ENCODE peak calls at places on chromosomes 4 and X, in five cellular contexts. One of them, this sample, is unnamed.

GRCh38 chr4:94276204-94276603 is 66.4 kb downstream of the HPGDS start:
- DNase-seq in Calu3: no peak
- DNase-seq in activated CD4-positive, alpha-beta T cell treated with anti-CD3 and anti-CD28 coated beads, Interleukin-2, amount 10 ng/mL, durations not matched to agents 7 days and 5 days: no peak
- DNase-seq in endothelial cell: no peak
- DNase-seq in stimulated activated CD4-positive, alpha-beta T cell treated with anti-CD3 and anti-CD28 coated beads, Interleukin-4, amount 100 ng/mL, for 4 hours: no peak
- DNase-seq in this sample: no peak

GRCh38 chr4:10288830-10289533 is 168.2 kb downstream of the ZNF518B start:
- DNase-seq in endothelial cell: no peak
- DNase-seq in Calu3: no peak
- DNase-seq in stimulated activated CD4-positive, alpha-beta T cell treated with anti-CD3 and anti-CD28 coated beads, Interleukin-4, amount 100 ng/mL, for 4 hours: no peak
- DNase-seq in activated CD4-positive, alpha-beta T cell treated with anti-CD3 and anti-CD28 coated beads, Interleukin-2, amount 10 ng/mL, durations not matched to agents 7 days and 5 days: no peak
- DNase-seq in this sample: no peak

GRCh38 chr4:57405359-57405758 is 295.2 kb upstream of the IGFBP7 start:
- DNase-seq in activated CD4-positive, alpha-beta T cell treated with anti-CD3 and anti-CD28 coated beads, Interleukin-2, amount 10 ng/mL, durations not matched to agents 7 days and 5 days: no peak
- DNase-seq in stimulated activated CD4-positive, alpha-beta T cell treated with anti-CD3 and anti-CD28 coated beads, Interleukin-4, amount 100 ng/mL, for 4 hours: no peak
- DNase-seq in Calu3: no peak
- DNase-seq in endothelial cell: no peak
- DNase-seq in this sample: no peak

GRCh38 chr4:129336457-129336856 is 240.5 kb downstream of the C4orf33 start:
- DNase-seq in activated CD4-positive, alpha-beta T cell treated with anti-CD3 and anti-CD28 coated beads, Interleukin-2, amount 10 ng/mL, durations not matched to agents 7 days and 5 days: no peak
- DNase-seq in endothelial cell: no peak
- DNase-seq in Calu3: no peak
- DNase-seq in stimulated activated CD4-positive, alpha-beta T cell treated with anti-CD3 and anti-CD28 coated beads, Interleukin-4, amount 100 ng/mL, for 4 hours: no peak
- DNase-seq in this sample: no peak

GRCh38 chrX:53717205-53717604 is 30.7 kb upstream of the HUWE1 start:
- DNase-seq in Calu3: no peak
- DNase-seq in endothelial cell: no peak
- DNase-seq in activated CD4-positive, alpha-beta T cell treated with anti-CD3 and anti-CD28 coated beads, Interleukin-2, amount 10 ng/mL, durations not matched to agents 7 days and 5 days: no peak
- DNase-seq in stimulated activated CD4-positive, alpha-beta T cell treated with anti-CD3 and anti-CD28 coated beads, Interleukin-4, amount 100 ng/mL, for 4 hours: no peak
- DNase-seq in this sample: peak; percentile 10

GRCh38 chr4:136818811-136819210 is 713.5 kb downstream of the PCDH18 start:
- DNase-seq in stimulated activated CD4-positive, alpha-beta T cell treated with anti-CD3 and anti-CD28 coated beads, Interleukin-4, amount 100 ng/mL, for 4 hours: no peak
- DNase-seq in activated CD4-positive, alpha-beta T cell treated with anti-CD3 and anti-CD28 coated beads, Interleukin-2, amount 10 ng/mL, durations not matched to agents 7 days and 5 days: no peak
- DNase-seq in Calu3: no peak
- DNase-seq in endothelial cell: no peak
- DNase-seq in this sample: no peak

GRCh38 chr4:960140-960735 is 13.1 kb downstream of the DGKQ start:
- DNase-seq in Calu3: no peak
- DNase-seq in endothelial cell: no peak
- DNase-seq in activated CD4-positive, alpha-beta T cell treated with anti-CD3 and anti-CD28 coated beads, Interleukin-2, amount 10 ng/mL, durations not matched to agents 7 days and 5 days: no peak
- DNase-seq in stimulated activated CD4-positive, alpha-beta T cell treated with anti-CD3 and anti-CD28 coated beads, Interleukin-4, amount 100 ng/mL, for 4 hours: no peak
- DNase-seq in this sample: no peak

GRCh38 chrX:118974088-118974907 is at the start of gene LONRF3:
- DNase-seq in activated CD4-positive, alpha-beta T cell treated with anti-CD3 and anti-CD28 coated beads, Interleukin-2, amount 10 ng/mL, durations not matched to agents 7 days and 5 days: peak; percentile 32
- DNase-seq in Calu3: peak; percentile 44
- DNase-seq in endothelial cell: peak; percentile 17
- DNase-seq in stimulated activated CD4-positive, alpha-beta T cell treated with anti-CD3 and anti-CD28 coated beads, Interleukin-4, amount 100 ng/mL, for 4 hours: peak; percentile 72
- DNase-seq in this sample: peak; percentile 73

GRCh38 chr4:147674496-147674895 is 9.5 kb downstream of the PRMT9 start:
- DNase-seq in stimulated activated CD4-positive, alpha-beta T cell treated with anti-CD3 and anti-CD28 coated beads, Interleukin-4, amount 100 ng/mL, for 4 hours: no peak
- DNase-seq in endothelial cell: no peak
- DNase-seq in Calu3: no peak
- DNase-seq in activated CD4-positive, alpha-beta T cell treated with anti-CD3 and anti-CD28 coated beads, Interleukin-2, amount 10 ng/mL, durations not matched to agents 7 days and 5 days: no peak
- DNase-seq in this sample: no peak